ENCODE peak calls at places on chromosome X, in four cellular contexts. F is neural crest cell, L is HEK293T, U is HS-27A. S is an unnamed sample.

GRCh38 chrX:17922303-17922702 is 61.2 kb upstream of the RAI2 start:
- DNase-seq in F (no peak), L (no peak), U (no peak), S (no peak)

GRCh38 chrX:40684092-40684491 is 36.7 kb upstream of the CXorf38 start:
- DNase-seq in F (no peak), L (no peak), U (no peak), S (no peak)

GRCh38 chrX:46251755-46252154 is 293.5 kb downstream of the ZNF674 start:
- DNase-seq in F (no peak), L (no peak), U (peak; percentile 23), S (no peak)

GRCh38 chrX:44914532-44915198 is 41.7 kb downstream of the KDM6A start:
- DNase-seq in F (no peak), L (no peak), U (no peak), S (no peak)

GRCh38 chrX:102712216-102712966 is at the start of gene GPRASP2:
- DNase-seq in F (peak; percentile 38), L (peak; percentile 43), U (no peak), S (peak; percentile 2)

GRCh38 chrX:85501349-85501748 is 121.9 kb upstream of the POF1B start:
- DNase-seq in F (no peak), L (no peak), U (no peak), S (no peak)

GRCh38 chrX:19627533-19627932 is 112.2 kb upstream of the MAP3K15 start:
- DNase-seq in F (no peak), L (no peak), U (no peak), S (no peak)

GRCh38 chrX:118536687-118537461 is 41.3 kb downstream of the DOCK11 start:
- DNase-seq in F (no peak), L (peak; percentile 59), U (no peak), S (peak; percentile 72)

GRCh38 chrX:122238801-122239200 is 945.3 kb upstream of the GRIA3 start:
- DNase-seq in F (no peak), L (no peak), U (no peak), S (no peak)

GRCh38 chrX:106933538-106933961 is 13.3 kb downstream of the CLDN2 start:
- DNase-seq in F (no peak), L (no peak), U (no peak), S (no peak)

GRCh38 chrX:143648705-143649104 is 12.8 kb upstream of the SLITRK4 start:
- DNase-seq in F (peak; percentile 1), L (no peak), U (no peak), S (peak; percentile 15)

GRCh38 chrX:101081257-101081656 is 2.6 kb downstream of the TMEM35A start:
- DNase-seq in F (no peak), L (no peak), U (no peak), S (no peak)

GRCh38 chrX:11398785-11399184 is 105.6 kb downstream of the AMELX start:
- DNase-seq in F (no peak), L (no peak), U (no peak), S (no peak)

GRCh38 chrX:81121513-81122363 is 80.0 kb downstream of the HMGN5 start:
- DNase-seq in F (peak; percentile 82), L (peak; percentile 86), U (peak; percentile 62), S (peak; percentile 95)

GRCh38 chrX:100659431-100660137 is 15.6 kb downstream of the SRPX2 start:
- DNase-seq in F (no peak), L (no peak), U (no peak), S (no peak)

GRCh38 chrX:129360175-129360574 is 163.1 kb downstream of the SMARCA1 start:
- DNase-seq in F (peak; percentile 52), L (peak; percentile 67), U (peak; percentile 4), S (peak; percentile 54)

GRCh38 chrX:130741584-130741983 is 161.4 kb downstream of the ENOX2 start:
- DNase-seq in F (no peak), L (no peak), U (no peak), S (no peak)

GRCh38 chrX:39174761-39175417 is 373.6 kb downstream of the MID1IP1 start:
- DNase-seq in F (no peak), L (no peak), U (no peak), S (no peak)

GRCh38 chrX:71420686-71421085 is 54.5 kb downstream of the TAF1 start:
- DNase-seq in F (no peak), L (no peak), U (no peak), S (no peak)

GRCh38 chrX:153829799-153830631 is at the start of gene PDZD4:
- DNase-seq in F (no peak), L (peak; percentile 47), U (no peak), S (no peak)